ENCODE peak calls at places on chromosomes 7 and 10, in seven cellular contexts. Z, B, U, N, P, K and G are unnamed samples. For H3K27me3, the result is how much of the 10 kb centered on the place peaks cover.

GRCh38 chr10:97974526-97975525 is 55.6 kb downstream of the CRTAC1 start:
- DNase-seq in Z (no peak), B (no peak), U (no peak), N (no peak), P (no peak), K (no peak), G (no peak)

GRCh38 chr10:80985105-80985504 is 447.4 kb downstream of the SH2D4B start:
- DNase-seq in Z (no peak), B (no peak), U (no peak), N (no peak), P (no peak), K (no peak), G (no peak)

GRCh38 chr7:155994253-155994811 is 182.1 kb upstream of the SHH start:
- DNase-seq in Z (no peak), B (no peak), U (no peak), N (no peak), P (no peak), K (no peak), G (no peak)

GRCh38 chr7:150417863-150418262 is 32.6 kb upstream of the GIMAP8 start:
- DNase-seq in Z (no peak), B (no peak), U (no peak), N (no peak), P (no peak), K (no peak), G (no peak)

GRCh38 chr7:91164948-91165845 is 99.0 kb upstream of the FZD1 start:
- DNase-seq in Z (no peak), B (no peak), U (peak), N (no peak), P (peak), K (no peak), G (no peak)

GRCh38 chr7:108307246-108307982 is 148.8 kb downstream of the NRCAM start:
- DNase-seq in Z (no peak), B (no peak), U (no peak), N (no peak), P (no peak), K (no peak), G (no peak)

GRCh38 chr10:5568984-5569383 is 44.2 kb downstream of the CALML3 start:
- DNase-seq in Z (no peak), B (no peak), U (no peak), N (no peak), P (no peak), K (no peak), G (no peak)

GRCh38 chr7:87344446-87344845 is 1.0 kb upstream of the CROT start:
- DNase-seq in Z (no peak), B (no peak), U (no peak), N (no peak), P (no peak), K (no peak), G (no peak)

GRCh38 chr10:75265856-75266255 is 30.1 kb upstream of the COMTD1 start:
- DNase-seq in Z (no peak), B (no peak), U (no peak), N (no peak), P (no peak), K (no peak), G (no peak)

GRCh38 chr7:31811650-31812461 is 124.8 kb downstream of the PPP1R17 start:
- DNase-seq in Z (no peak), B (peak), U (peak), N (no peak), P (no peak), K (peak), G (no peak)

GRCh38 chr7:157022681-157023588 is 12.5 kb upstream of the MNX1 start:
- DNase-seq in Z (peak), B (no peak), U (no peak), N (no peak), P (no peak), K (no peak), G (peak)

GRCh38 chr7:86644282-86645173 is 819 bp downstream of the GRM3 start:
- DNase-seq in Z (no peak), B (no peak), U (no peak), N (no peak), P (no peak), K (peak), G (no peak)

GRCh38 chr7:108167460-108167859 is 37.3 kb upstream of the LAMB4 start:
- DNase-seq in Z (no peak), B (no peak), U (no peak), N (no peak), P (no peak), K (no peak), G (no peak)

GRCh38 chr10:35423505-35424306 is 87.4 kb downstream of the CCNY start:
- DNase-seq in Z (no peak), B (no peak), U (no peak), N (no peak), P (no peak), K (no peak), G (no peak)

GRCh38 chr7:30028749-30029635 is 780 bp downstream of the PLEKHA8 start:
- DNase-seq in Z (no peak), B (peak), U (no peak), N (no peak), P (peak), K (peak), G (peak)

GRCh38 chr7:35036361-35037171 is 719 bp downstream of the DPY19L1 start:
- DNase-seq in Z (peak), B (peak), U (no peak), N (no peak), P (peak), K (peak), G (peak)

GRCh38 chr7:70634610-70635068 is 497.3 kb upstream of the GALNT17 start:
- DNase-seq in Z (no peak), B (no peak), U (peak), N (no peak), P (no peak), K (no peak), G (no peak)

GRCh38 chr10:112713411-112713810 is 236.6 kb upstream of the TCF7L2 start:
- DNase-seq in Z (no peak), B (no peak), U (no peak), N (no peak), P (no peak), K (no peak), G (no peak)

GRCh38 chr7:121313220-121313792 is 15.5 kb upstream of the WNT16 start:
- DNase-seq in Z (peak), B (no peak), U (no peak), N (no peak), P (no peak), K (no peak), G (no peak)

GRCh38 chr10:88154596-88155250 is 291.3 kb downstream of the PTEN start:
- DNase-seq in Z (no peak), B (no peak), U (peak), N (no peak), P (no peak), K (no peak), G (no peak)

GRCh38 chr10:88089498-88089897 is 226.1 kb downstream of the PTEN start:
- DNase-seq in Z (no peak), B (no peak), U (no peak), N (no peak), P (no peak), K (no peak), G (no peak)

GRCh38 chr10:79980711-79981110 is 31.8 kb upstream of the SFTPD start:
- DNase-seq in Z (no peak), B (no peak), U (no peak), N (no peak), P (no peak), K (no peak), G (no peak)

GRCh38 chr10:4527281-4527960 is 298.6 kb upstream of the AKR1E2 start:
- DNase-seq in Z (no peak), B (no peak), U (peak), N (no peak), P (no peak), K (no peak), G (no peak)

GRCh38 chr7:30468791-30469190 is 9.8 kb downstream of the NOD1 start:
- DNase-seq in Z (no peak), B (no peak), U (no peak), N (no peak), P (no peak), K (peak), G (no peak)

GRCh38 chr7:1884583-1885350 is 214.7 kb downstream of the ELFN1 start:
- DNase-seq in Z (no peak), B (no peak), U (no peak), N (no peak), P (no peak), K (no peak), G (no peak)

GRCh38 chr7:46654546-46655443 is 733.7 kb upstream of the IGFBP3 start:
- DNase-seq in Z (no peak), B (no peak), U (no peak), N (no peak), P (no peak), K (no peak), G (no peak)

GRCh38 chr7:1459930-1460756 is 873 bp upstream of the MICALL2 start:
- DNase-seq in Z (peak), B (no peak), U (no peak), N (no peak), P (no peak), K (peak), G (no peak)

DNA sequence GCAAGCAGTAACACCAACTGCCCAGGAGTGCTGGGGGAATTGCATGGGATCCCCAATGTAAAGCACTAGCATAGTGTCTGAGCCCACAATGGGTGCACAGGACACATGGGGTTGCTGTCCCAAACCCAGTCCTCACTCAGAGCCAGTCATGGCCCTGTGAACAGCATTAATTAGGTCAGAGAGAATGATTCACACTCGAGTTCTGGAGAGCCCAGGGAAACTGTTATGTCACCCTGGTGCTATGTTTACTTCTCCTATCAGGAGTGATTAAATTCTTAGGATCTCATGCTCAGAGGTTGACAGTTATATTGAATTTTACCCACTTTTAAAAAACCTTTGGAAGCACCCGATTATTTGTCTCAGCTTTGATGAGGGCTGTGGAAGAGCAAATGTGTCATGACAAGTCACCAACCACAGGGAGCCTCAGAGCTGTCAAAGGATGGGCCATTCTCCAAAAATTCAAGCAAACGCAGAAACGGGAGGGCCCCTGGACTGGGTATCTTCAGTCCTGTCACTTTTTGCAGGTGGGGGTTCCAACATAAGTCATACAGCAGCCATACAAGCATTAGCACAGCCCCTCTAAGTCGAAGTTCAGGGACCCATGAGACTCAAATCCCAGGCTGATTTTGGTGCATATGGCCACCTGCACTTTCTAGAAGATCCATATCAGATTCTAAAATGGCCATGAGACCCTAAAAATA is 1.3 kb upstream of the RASSF4 start:
- DNase-seq in Z (no peak), B (no peak), U (peak), N (no peak), P (peak), K (peak), G (no peak)
- H3K27me3 ChIP-seq in Z (under half), B (under half), U (under half), N (under half), P (under half), K (under half), G (under half)

GRCh38 chr7:27204851-27205322 is 5.0 kb upstream of the HOXA13 start:
- DNase-seq in Z (no peak), B (no peak), U (no peak), N (no peak), P (no peak), K (no peak), G (no peak)
- H3K4me3 ChIP-seq in Z (peak), B (no peak), U (peak), N (peak), P (no peak), K (peak), G (no peak)

GRCh38 chr10:790821-791551 is 101.5 kb upstream of the DIP2C start:
- DNase-seq in Z (no peak), B (no peak), U (no peak), N (no peak), P (no peak), K (peak), G (no peak)

GRCh38 chr10:786666-787512 is 97.4 kb upstream of the DIP2C start:
- DNase-seq in Z (no peak), B (no peak), U (no peak), N (no peak), P (no peak), K (peak), G (peak)

GRCh38 chr10:787933-788651 is 98.6 kb upstream of the DIP2C start:
- DNase-seq in Z (no peak), B (no peak), U (no peak), N (no peak), P (no peak), K (peak), G (peak)

GRCh38 chr10:789831-790701 is 100.6 kb upstream of the DIP2C start:
- DNase-seq in Z (no peak), B (no peak), U (no peak), N (no peak), P (no peak), K (peak), G (no peak)

GRCh38 chr10:788796-789748 is 99.6 kb upstream of the DIP2C start:
- DNase-seq in Z (peak), B (peak), U (no peak), N (no peak), P (no peak), K (peak), G (peak)
- TF ChIP-seq CTCF in Z (peak), B (peak), U (peak), N (peak), P (no peak), K (peak), G (no peak)

GRCh38 chr7:128106840-128107239 is 75.6 kb upstream of the LRRC4 start:
- DNase-seq in Z (no peak), B (no peak), U (no peak), N (no peak), P (no peak), K (peak), G (no peak)
- H3K27me3 ChIP-seq in Z (under half), B (under half), U (under half), N (under half), P (under half), K (under half), G (under half)

GRCh38 chr7:50393547-50394252 is 56.5 kb downstream of the FIGNL1 start:
- DNase-seq in Z (peak), B (no peak), U (no peak), N (no peak), P (no peak), K (no peak), G (no peak)
- H3K4me3 ChIP-seq in Z (no peak), B (no peak), U (no peak), N (no peak), P (no peak), K (no peak), G (no peak)

GRCh38 chr7:23655433-23655832 is 24.6 kb upstream of the FAM221A start:
- DNase-seq in Z (no peak), B (no peak), U (no peak), N (no peak), P (no peak), K (no peak), G (no peak)

GRCh38 chr7:23658831-23659427 is 21.1 kb upstream of the FAM221A start:
- DNase-seq in Z (no peak), B (no peak), U (no peak), N (no peak), P (no peak), K (no peak), G (no peak)

GRCh38 chr7:23653942-23654341 is 26.1 kb upstream of the FAM221A start:
- DNase-seq in Z (no peak), B (no peak), U (no peak), N (no peak), P (no peak), K (no peak), G (no peak)

DNA sequence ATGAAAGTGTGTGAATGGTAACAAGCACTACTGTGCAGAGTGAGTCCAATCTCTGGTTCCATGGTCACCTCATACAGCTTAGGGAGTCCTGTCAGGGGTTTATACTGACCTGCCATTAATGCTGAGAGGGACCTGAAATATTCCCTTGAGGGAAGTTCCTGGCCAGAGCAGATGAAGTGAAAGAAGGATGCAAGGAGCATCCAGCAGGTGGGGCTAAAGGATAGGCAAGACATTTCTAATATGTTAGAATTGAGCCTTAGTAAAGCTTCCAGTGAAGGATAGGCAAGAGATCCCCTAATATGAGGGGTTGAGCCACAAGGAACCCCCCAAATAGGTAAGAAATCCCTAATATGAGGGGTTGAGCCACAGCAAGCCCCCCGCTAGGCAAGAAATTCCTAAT is 25.5 kb upstream of the FAM221A start:
- DNase-seq in Z (peak), B (no peak), U (no peak), N (no peak), P (no peak), K (no peak), G (no peak)
- TF ChIP-seq CTCF in Z (peak), B (peak), U (peak), N (no peak), P (peak), K (no peak), G (peak)

DNA sequence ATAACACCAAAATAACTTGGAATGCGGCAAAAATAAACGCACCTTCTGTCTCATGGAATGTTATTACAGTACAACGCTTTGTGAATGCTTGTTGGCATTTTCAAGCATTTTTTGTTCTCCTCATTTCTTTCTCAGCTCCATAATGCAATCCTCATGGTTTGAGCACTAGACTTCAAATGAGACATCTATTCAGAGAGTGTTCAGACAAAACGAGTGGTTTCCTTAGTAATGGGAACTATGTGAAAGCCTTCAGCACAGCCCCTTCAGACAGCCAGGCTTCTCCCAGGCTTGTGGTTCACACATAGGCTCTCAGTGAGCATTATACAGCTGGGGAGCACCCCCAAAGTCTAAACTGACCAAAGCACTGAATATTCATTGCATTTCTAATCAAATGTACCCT is 8.6 kb upstream of the LRRN3 start:
- DNase-seq in Z (no peak), B (no peak), U (peak), N (no peak), P (no peak), K (no peak), G (no peak)
- H3K27me3 ChIP-seq in Z (under half), B (under half), U (under half), N (under half), P (under half), K (under half), G (under half)